ENCODE peak calls at places on chromosomes 7 and 10, in ten cellular contexts. One of them, this sample, is unnamed. For H3K36me3 and H3K9me3, the result is how much of the 10 kb centered on the place peaks cover.

GRCh38 chr7:130912086-130912909 is 178.3 kb upstream of the KLF14 start:
- DNase-seq in left ventricle myocardium inferior: no peak
- DNase-seq in heart right ventricle: no peak
- DNase-seq in cardiac muscle cell: no peak
- DNase-seq in endothelial cell of umbilical vein: peak
- DNase-seq in Caco-2: no peak
- DNase-seq in sigmoid colon: no peak
- DNase-seq in CD8-positive, alpha-beta T cell: no peak
- DNase-seq in tibial artery: no peak
- DNase-seq in SK-N-SH: no peak
- DNase-seq in this sample: no peak

GRCh38 chr7:6416516-6417145 is 31.1 kb downstream of the DAGLB start:
- DNase-seq in Caco-2: no peak
- DNase-seq in tibial artery: no peak
- DNase-seq in SK-N-SH: peak
- DNase-seq in cardiac muscle cell: no peak
- DNase-seq in sigmoid colon: no peak
- DNase-seq in CD8-positive, alpha-beta T cell: no peak
- DNase-seq in endothelial cell of umbilical vein: no peak
- DNase-seq in heart right ventricle: no peak
- DNase-seq in left ventricle myocardium inferior: no peak
- DNase-seq in this sample: no peak

GRCh38 chr10:5574642-5575131 is 49.9 kb downstream of the CALML3 start:
- DNase-seq in tibial artery: no peak
- DNase-seq in endothelial cell of umbilical vein: no peak
- DNase-seq in Caco-2: peak
- DNase-seq in CD8-positive, alpha-beta T cell: no peak
- DNase-seq in left ventricle myocardium inferior: no peak
- DNase-seq in sigmoid colon: peak
- DNase-seq in heart right ventricle: no peak
- DNase-seq in SK-N-SH: no peak
- DNase-seq in cardiac muscle cell: no peak
- DNase-seq in this sample: no peak

GRCh38 chr7:80614911-80615310 is 23.5 kb upstream of the CD36 start:
- DNase-seq in heart right ventricle: no peak
- DNase-seq in cardiac muscle cell: peak
- DNase-seq in sigmoid colon: no peak
- DNase-seq in endothelial cell of umbilical vein: no peak
- DNase-seq in left ventricle myocardium inferior: no peak
- DNase-seq in SK-N-SH: no peak
- DNase-seq in tibial artery: no peak
- DNase-seq in CD8-positive, alpha-beta T cell: no peak
- DNase-seq in Caco-2: no peak
- DNase-seq in this sample: no peak

GRCh38 chr10:100186813-100187212 is 984 bp upstream of the ERLIN1 start:
- DNase-seq in tibial artery: no peak
- DNase-seq in left ventricle myocardium inferior: no peak
- DNase-seq in endothelial cell of umbilical vein: no peak
- DNase-seq in cardiac muscle cell: no peak
- DNase-seq in Caco-2: no peak
- DNase-seq in heart right ventricle: no peak
- DNase-seq in CD8-positive, alpha-beta T cell: peak
- DNase-seq in sigmoid colon: peak
- DNase-seq in SK-N-SH: peak
- DNase-seq in this sample: peak

GRCh38 chr10:49301302-49301701 is 2.3 kb downstream of the C10orf71 start:
- DNase-seq in SK-N-SH: no peak
- DNase-seq in sigmoid colon: peak
- DNase-seq in left ventricle myocardium inferior: no peak
- DNase-seq in cardiac muscle cell: no peak
- DNase-seq in endothelial cell of umbilical vein: no peak
- DNase-seq in Caco-2: peak
- DNase-seq in heart right ventricle: no peak
- DNase-seq in CD8-positive, alpha-beta T cell: no peak
- DNase-seq in tibial artery: no peak
- DNase-seq in this sample: no peak

GRCh38 chr10:21242915-21243314 is 282.6 kb downstream of the SKIDA1 start:
- DNase-seq in sigmoid colon: no peak
- DNase-seq in CD8-positive, alpha-beta T cell: no peak
- DNase-seq in endothelial cell of umbilical vein: no peak
- DNase-seq in heart right ventricle: no peak
- DNase-seq in left ventricle myocardium inferior: no peak
- DNase-seq in cardiac muscle cell: no peak
- DNase-seq in Caco-2: peak
- DNase-seq in tibial artery: no peak
- DNase-seq in SK-N-SH: no peak
- DNase-seq in this sample: no peak

GRCh38 chr7:1844956-1845390 is 174.9 kb downstream of the ELFN1 start:
- DNase-seq in tibial artery: no peak
- DNase-seq in CD8-positive, alpha-beta T cell: no peak
- DNase-seq in SK-N-SH: peak
- DNase-seq in sigmoid colon: peak
- DNase-seq in cardiac muscle cell: peak
- DNase-seq in heart right ventricle: no peak
- DNase-seq in endothelial cell of umbilical vein: no peak
- DNase-seq in Caco-2: peak
- DNase-seq in left ventricle myocardium inferior: peak
- DNase-seq in this sample: peak

GRCh38 chr7:56079450-56080185 is 13.1 kb downstream of the PHKG1 start:
- DNase-seq in CD8-positive, alpha-beta T cell: no peak
- DNase-seq in Caco-2: no peak
- DNase-seq in SK-N-SH: peak
- DNase-seq in tibial artery: peak
- DNase-seq in endothelial cell of umbilical vein: peak
- DNase-seq in left ventricle myocardium inferior: peak
- DNase-seq in sigmoid colon: peak
- DNase-seq in heart right ventricle: peak
- DNase-seq in cardiac muscle cell: peak
- DNase-seq in this sample: peak

GRCh38 chr10:77620731-77621130 is 16.9 kb downstream of the KCNMA1 start:
- DNase-seq in tibial artery: no peak
- DNase-seq in SK-N-SH: no peak
- DNase-seq in heart right ventricle: no peak
- DNase-seq in cardiac muscle cell: no peak
- DNase-seq in endothelial cell of umbilical vein: peak
- DNase-seq in CD8-positive, alpha-beta T cell: no peak
- DNase-seq in left ventricle myocardium inferior: no peak
- DNase-seq in Caco-2: no peak
- DNase-seq in sigmoid colon: no peak
- DNase-seq in this sample: no peak

GRCh38 chr10:100999742-101000601 is at the start of gene LZTS2:
- DNase-seq in tibial artery: no peak
- DNase-seq in cardiac muscle cell: peak
- DNase-seq in CD8-positive, alpha-beta T cell: no peak
- DNase-seq in SK-N-SH: peak
- DNase-seq in sigmoid colon: peak
- DNase-seq in endothelial cell of umbilical vein: peak
- DNase-seq in heart right ventricle: no peak
- DNase-seq in Caco-2: no peak
- DNase-seq in left ventricle myocardium inferior: no peak
- DNase-seq in this sample: peak

GRCh38 chr10:44827431-44828006 is 83.6 kb upstream of the TMEM72 start:
- DNase-seq in cardiac muscle cell: no peak
- DNase-seq in Caco-2: no peak
- DNase-seq in sigmoid colon: no peak
- DNase-seq in tibial artery: no peak
- DNase-seq in CD8-positive, alpha-beta T cell: no peak
- DNase-seq in endothelial cell of umbilical vein: no peak
- DNase-seq in SK-N-SH: no peak
- DNase-seq in left ventricle myocardium inferior: peak
- DNase-seq in heart right ventricle: no peak
- DNase-seq in this sample: peak

GRCh38 chr7:7567898-7568531 is 1.3 kb downstream of the MIOS start:
- DNase-seq in cardiac muscle cell: no peak
- DNase-seq in endothelial cell of umbilical vein: no peak
- DNase-seq in tibial artery: no peak
- DNase-seq in CD8-positive, alpha-beta T cell: no peak
- DNase-seq in Caco-2: no peak
- DNase-seq in SK-N-SH: no peak
- DNase-seq in sigmoid colon: no peak
- DNase-seq in heart right ventricle: no peak
- DNase-seq in left ventricle myocardium inferior: no peak
- DNase-seq in this sample: no peak

GRCh38 chr7:140079121-140079536 is 16.4 kb upstream of the PARP12 start:
- DNase-seq in CD8-positive, alpha-beta T cell: no peak
- DNase-seq in heart right ventricle: no peak
- DNase-seq in Caco-2: peak
- DNase-seq in cardiac muscle cell: peak
- DNase-seq in left ventricle myocardium inferior: no peak
- DNase-seq in SK-N-SH: peak
- DNase-seq in endothelial cell of umbilical vein: peak
- DNase-seq in sigmoid colon: no peak
- DNase-seq in tibial artery: no peak
- DNase-seq in this sample: no peak

DNA sequence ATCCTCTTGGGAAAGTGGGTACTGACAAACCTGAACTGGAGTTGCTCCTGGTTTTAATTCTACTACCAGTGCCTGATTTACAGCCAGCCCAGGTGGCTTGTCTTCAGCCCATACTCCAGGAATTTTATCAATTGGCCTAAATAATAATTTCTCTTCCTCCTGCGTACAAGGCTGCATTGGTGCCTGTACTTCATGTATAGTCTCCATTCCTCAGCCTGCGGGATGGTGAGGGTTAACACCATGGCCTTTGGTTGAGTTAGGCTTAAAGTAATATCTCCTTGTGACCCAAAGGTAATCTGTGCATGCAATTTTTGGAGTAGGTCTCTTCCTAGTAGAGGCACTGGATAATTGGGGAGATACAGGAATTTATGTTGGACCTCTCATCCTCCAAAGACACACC is 5.5 kb upstream of the ZNF117 start:
- DNase-seq in sigmoid colon: no peak
- DNase-seq in cardiac muscle cell: no peak
- DNase-seq in endothelial cell of umbilical vein: no peak
- DNase-seq in left ventricle myocardium inferior: no peak
- DNase-seq in tibial artery: no peak
- DNase-seq in SK-N-SH: no peak
- DNase-seq in CD8-positive, alpha-beta T cell: no peak
- DNase-seq in Caco-2: no peak
- DNase-seq in heart right ventricle: no peak
- DNase-seq in this sample: no peak
- H3K36me3 ChIP-seq in sigmoid colon: under half
- H3K36me3 ChIP-seq in cardiac muscle cell: under half
- H3K36me3 ChIP-seq in endothelial cell of umbilical vein: under half
- H3K36me3 ChIP-seq in left ventricle myocardium inferior: under half
- H3K36me3 ChIP-seq in tibial artery: under half
- H3K36me3 ChIP-seq in SK-N-SH: under half
- H3K36me3 ChIP-seq in CD8-positive, alpha-beta T cell: under half
- H3K36me3 ChIP-seq in Caco-2: under half
- H3K36me3 ChIP-seq in heart right ventricle: under half
- H3K36me3 ChIP-seq in this sample: under half

GRCh38 chr10:15852111-15852557 is 8.2 kb downstream of the MINDY3 start:
- DNase-seq in cardiac muscle cell: no peak
- DNase-seq in CD8-positive, alpha-beta T cell: no peak
- DNase-seq in heart right ventricle: no peak
- DNase-seq in endothelial cell of umbilical vein: no peak
- DNase-seq in left ventricle myocardium inferior: no peak
- DNase-seq in sigmoid colon: no peak
- DNase-seq in SK-N-SH: no peak
- DNase-seq in tibial artery: no peak
- DNase-seq in Caco-2: no peak
- DNase-seq in this sample: no peak
- H3K9me3 ChIP-seq in cardiac muscle cell: under half
- H3K9me3 ChIP-seq in CD8-positive, alpha-beta T cell: under half
- H3K9me3 ChIP-seq in heart right ventricle: under half
- H3K9me3 ChIP-seq in endothelial cell of umbilical vein: under half
- H3K9me3 ChIP-seq in left ventricle myocardium inferior: under half
- H3K9me3 ChIP-seq in sigmoid colon: under half
- H3K9me3 ChIP-seq in SK-N-SH: under half
- H3K9me3 ChIP-seq in tibial artery: under half
- H3K9me3 ChIP-seq in Caco-2: under half
- H3K9me3 ChIP-seq in this sample: under half

GRCh38 chr10:17787087-17787942 is 21.8 kb upstream of the MRC1 start:
- DNase-seq in CD8-positive, alpha-beta T cell: no peak
- DNase-seq in tibial artery: no peak
- DNase-seq in endothelial cell of umbilical vein: peak
- DNase-seq in heart right ventricle: no peak
- DNase-seq in cardiac muscle cell: no peak
- DNase-seq in sigmoid colon: no peak
- DNase-seq in left ventricle myocardium inferior: no peak
- DNase-seq in Caco-2: no peak
- DNase-seq in SK-N-SH: no peak
- DNase-seq in this sample: no peak

GRCh38 chr10:17785276-17785935 is 23.7 kb upstream of the MRC1 start:
- DNase-seq in endothelial cell of umbilical vein: no peak
- DNase-seq in Caco-2: no peak
- DNase-seq in CD8-positive, alpha-beta T cell: no peak
- DNase-seq in sigmoid colon: peak
- DNase-seq in tibial artery: peak
- DNase-seq in SK-N-SH: no peak
- DNase-seq in heart right ventricle: peak
- DNase-seq in cardiac muscle cell: no peak
- DNase-seq in left ventricle myocardium inferior: no peak
- DNase-seq in this sample: no peak

GRCh38 chr10:17782921-17783665 is 26.1 kb upstream of the MRC1 start:
- DNase-seq in CD8-positive, alpha-beta T cell: no peak
- DNase-seq in left ventricle myocardium inferior: no peak
- DNase-seq in SK-N-SH: no peak
- DNase-seq in endothelial cell of umbilical vein: peak
- DNase-seq in heart right ventricle: no peak
- DNase-seq in Caco-2: no peak
- DNase-seq in sigmoid colon: no peak
- DNase-seq in tibial artery: no peak
- DNase-seq in cardiac muscle cell: no peak
- DNase-seq in this sample: peak

GRCh38 chr10:17783751-17784150 is 25.4 kb upstream of the MRC1 start:
- DNase-seq in cardiac muscle cell: no peak
- DNase-seq in tibial artery: no peak
- DNase-seq in CD8-positive, alpha-beta T cell: no peak
- DNase-seq in sigmoid colon: no peak
- DNase-seq in SK-N-SH: no peak
- DNase-seq in heart right ventricle: no peak
- DNase-seq in endothelial cell of umbilical vein: no peak
- DNase-seq in left ventricle myocardium inferior: no peak
- DNase-seq in Caco-2: no peak
- DNase-seq in this sample: no peak

DNA sequence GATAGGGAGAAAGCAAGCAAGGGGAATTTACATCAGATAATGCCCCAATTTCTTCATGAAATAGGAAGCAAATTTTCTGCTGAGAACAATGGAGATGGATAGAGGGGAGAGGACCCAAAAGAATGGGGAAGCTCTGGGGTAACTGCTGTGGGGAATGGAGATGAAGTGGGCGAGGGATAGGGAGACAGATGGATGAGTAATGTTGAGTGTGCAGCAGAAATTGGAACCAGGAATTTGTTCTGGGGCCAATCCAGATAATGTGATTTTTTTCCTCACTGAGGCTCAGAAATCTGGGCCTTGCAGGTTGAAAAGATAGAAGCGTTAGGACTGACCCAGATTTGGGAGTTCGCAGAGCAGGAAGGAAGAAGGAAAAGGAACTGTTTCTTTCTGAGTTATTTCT is 24.4 kb upstream of the MRC1 start:
- DNase-seq in endothelial cell of umbilical vein: peak
- DNase-seq in SK-N-SH: no peak
- DNase-seq in tibial artery: no peak
- DNase-seq in cardiac muscle cell: no peak
- DNase-seq in CD8-positive, alpha-beta T cell: no peak
- DNase-seq in heart right ventricle: no peak
- DNase-seq in sigmoid colon: no peak
- DNase-seq in Caco-2: no peak
- DNase-seq in left ventricle myocardium inferior: no peak
- DNase-seq in this sample: no peak
- TF ChIP-seq CTCF in endothelial cell of umbilical vein: no peak
- TF ChIP-seq CTCF in SK-N-SH: no peak
- TF ChIP-seq CTCF in tibial artery: no peak
- TF ChIP-seq CTCF in cardiac muscle cell: no peak
- TF ChIP-seq CTCF in CD8-positive, alpha-beta T cell: no peak
- TF ChIP-seq CTCF in heart right ventricle: no peak
- TF ChIP-seq CTCF in sigmoid colon: no peak
- TF ChIP-seq CTCF in Caco-2: no peak
- TF ChIP-seq CTCF in left ventricle myocardium inferior: no peak
- TF ChIP-seq CTCF in this sample: no peak

GRCh38 chr10:13182424-13182823 is 21.1 kb downstream of the MCM10 start:
- DNase-seq in tibial artery: no peak
- DNase-seq in left ventricle myocardium inferior: no peak
- DNase-seq in endothelial cell of umbilical vein: no peak
- DNase-seq in CD8-positive, alpha-beta T cell: no peak
- DNase-seq in sigmoid colon: no peak
- DNase-seq in cardiac muscle cell: no peak
- DNase-seq in Caco-2: no peak
- DNase-seq in heart right ventricle: no peak
- DNase-seq in SK-N-SH: no peak
- DNase-seq in this sample: no peak
- H3K36me3 ChIP-seq in tibial artery: under half
- H3K36me3 ChIP-seq in left ventricle myocardium inferior: under half
- H3K36me3 ChIP-seq in endothelial cell of umbilical vein: under half
- H3K36me3 ChIP-seq in CD8-positive, alpha-beta T cell: under half
- H3K36me3 ChIP-seq in sigmoid colon: under half
- H3K36me3 ChIP-seq in cardiac muscle cell: under half
- H3K36me3 ChIP-seq in Caco-2: under half
- H3K36me3 ChIP-seq in heart right ventricle: under half
- H3K36me3 ChIP-seq in SK-N-SH: under half
- H3K36me3 ChIP-seq in this sample: under half